ENCODE peak calls at places on chromosomes 5 and 9, in nine cellular contexts. E is CD4-positive, alpha-beta T cell; H is kidney; W is B cell; V is nephron progenitor cell; U is AG04449; B is omental fat pad; A is tibial nerve; I is transverse colon. G is an unnamed sample.
A peak's percentile ranks its signal among the peaks of the same experiment; 100 is the strongest.

GRCh38 chr9:77158772-77159513 is 18.4 kb upstream of the VPS13A start:
- DNase-seq in E (no peak), H (no peak), W (no peak), V (no peak), U (peak; percentile 58), B (no peak), A (no peak), I (no peak), G (no peak)

GRCh38 chr9:131046581-131047202 is 37.7 kb downstream of the LAMC3 start:
- DNase-seq in E (peak; percentile 60), H (peak; percentile 89), W (peak; percentile 67), V (peak; percentile 84), U (no peak), B (peak; percentile 51), A (peak; percentile 57), I (peak; percentile 62), G (peak; percentile 63)

GRCh38 chr5:98108497-98108896 is 665.0 kb upstream of the RGMB start:
- DNase-seq in E (no peak), H (no peak), W (no peak), V (no peak), U (peak; percentile 97), B (no peak), A (no peak), I (no peak), G (no peak)

GRCh38 chr5:55191165-55191564 is 18.2 kb upstream of the CDC20B start:
- DNase-seq in E (no peak), H (no peak), W (no peak), V (no peak), U (no peak), B (no peak), A (no peak), I (no peak), G (no peak)

GRCh38 chr5:82494942-82495341 is 216.8 kb upstream of the RPS23 start:
- DNase-seq in E (no peak), H (no peak), W (no peak), V (no peak), U (no peak), B (no peak), A (no peak), I (no peak), G (no peak)

GRCh38 chr9:136049451-136050265 is 45.4 kb downstream of the NACC2 start:
- DNase-seq in E (no peak), H (no peak), W (no peak), V (no peak), U (no peak), B (no peak), A (no peak), I (no peak), G (no peak)

GRCh38 chr5:149337746-149338145 is 7.6 kb upstream of the GRPEL2 start:
- DNase-seq in E (no peak), H (no peak), W (no peak), V (no peak), U (no peak), B (no peak), A (no peak), I (no peak), G (no peak)

GRCh38 chr9:14687042-14687719 is 6.1 kb downstream of the ZDHHC21 start:
- DNase-seq in E (no peak), H (no peak), W (no peak), V (no peak), U (peak; percentile 29), B (no peak), A (no peak), I (no peak), G (no peak)

GRCh38 chr5:55509768-55510522 is 24.8 kb downstream of the PLPP1 start:
- DNase-seq in E (no peak), H (no peak), W (no peak), V (no peak), U (no peak), B (no peak), A (no peak), I (peak; percentile 42), G (no peak)

GRCh38 chr5:151086905-151087360 is 6.1 kb upstream of the TNIP1 start:
- DNase-seq in E (peak; percentile 40), H (no peak), W (peak; percentile 77), V (no peak), U (no peak), B (no peak), A (no peak), I (peak; percentile 79), G (no peak)

DNA sequence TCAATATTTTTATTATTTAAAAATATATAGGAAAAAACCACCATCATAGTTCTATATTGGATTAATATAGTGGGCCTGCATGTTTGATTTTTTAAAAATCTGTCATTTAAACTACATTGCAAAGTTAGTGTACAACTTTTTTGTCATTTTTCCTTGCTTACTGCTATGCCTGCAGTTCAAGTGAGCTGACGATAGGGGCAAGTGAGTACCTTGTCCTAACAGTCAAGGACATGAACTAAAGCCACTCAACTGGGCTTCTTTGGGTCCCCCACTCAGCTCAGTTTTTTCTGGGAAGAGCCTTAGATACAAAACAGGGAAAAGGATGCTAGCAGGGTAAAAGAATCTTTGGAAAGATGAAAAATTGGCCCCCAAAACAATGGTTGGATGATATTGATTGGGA is 269.9 kb downstream of the MAN2A1 start:
- DNase-seq in E (no peak), H (no peak), W (no peak), V (no peak), U (no peak), B (no peak), A (no peak), I (no peak), G (no peak)
- TF ChIP-seq CTCF in E (no peak), H (no peak), W (no peak), V (peak; percentile 30), U (no peak), B (no peak), A (no peak), I (no peak), G (no peak)

DNA sequence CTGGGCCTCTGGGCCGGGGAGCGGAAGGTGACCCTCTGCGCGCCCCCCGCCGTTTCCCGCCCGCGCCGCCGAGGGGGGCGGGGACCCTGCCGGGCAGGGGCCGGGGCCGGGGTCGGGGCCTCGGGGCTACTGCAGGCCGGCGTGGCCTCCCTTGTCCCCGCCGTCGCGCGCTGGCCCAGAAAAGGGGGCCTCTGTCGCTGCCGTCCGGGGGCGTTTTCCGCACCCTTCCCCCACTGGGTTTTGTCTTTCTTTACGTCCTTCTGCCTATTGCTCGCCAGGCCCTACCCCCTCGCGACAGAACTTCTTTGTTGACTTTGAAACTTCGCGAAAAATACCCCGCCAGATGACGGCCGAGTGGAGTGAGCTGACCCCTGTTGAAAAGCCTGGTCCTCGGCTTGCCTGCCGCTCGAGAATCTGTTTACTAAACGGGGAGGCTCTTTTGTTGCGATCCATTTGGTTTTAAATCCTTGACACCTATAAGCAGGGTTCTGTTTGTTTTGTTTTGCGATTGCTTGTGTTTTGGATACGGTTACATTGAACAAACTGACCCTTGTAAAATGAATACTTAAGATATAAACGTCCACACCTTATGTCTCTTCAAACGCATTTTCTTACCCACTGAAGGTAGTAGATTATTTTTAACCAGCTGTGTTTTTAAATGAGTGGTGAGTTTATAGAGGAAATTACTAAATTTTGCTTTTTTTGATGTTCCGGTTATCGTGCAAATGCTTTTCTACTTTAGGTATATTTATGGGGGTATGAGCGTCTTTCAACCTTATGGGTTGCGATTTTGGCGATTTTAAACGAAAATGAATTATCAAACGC is 765 bp downstream of the MARCHF6 start:
- DNase-seq in E (peak; percentile 22), H (no peak), W (peak; percentile 65), V (no peak), U (no peak), B (no peak), A (peak; percentile 44), I (peak; percentile 55), G (peak; percentile 51)
- TF ChIP-seq CTCF in E (no peak), H (no peak), W (no peak), V (no peak), U (no peak), B (no peak), A (no peak), I (no peak), G (no peak)

GRCh38 chr5:125227333-125228075 is 481.1 kb upstream of the ZNF608 start:
- DNase-seq in E (no peak), H (no peak), W (no peak), V (peak; percentile 16), U (no peak), B (no peak), A (no peak), I (peak; percentile 9), G (no peak)
- TF ChIP-seq CTCF in E (no peak), H (peak; percentile 41), W (no peak), V (peak; percentile 49), U (peak; percentile 43), B (no peak), A (peak; percentile 10), I (peak; percentile 30), G (no peak)

GRCh38 chr9:29290519-29290918 is 1717.2 kb upstream of the C9orf72 start:
- DNase-seq in E (no peak), H (no peak), W (no peak), V (no peak), U (no peak), B (no peak), A (no peak), I (no peak), G (no peak)

GRCh38 chr9:29289365-29289764 is 1716.1 kb upstream of the C9orf72 start:
- DNase-seq in E (no peak), H (no peak), W (no peak), V (no peak), U (no peak), B (no peak), A (no peak), I (no peak), G (no peak)

GRCh38 chr9:29285818-29286217 is 1712.5 kb upstream of the C9orf72 start:
- DNase-seq in E (no peak), H (no peak), W (no peak), V (no peak), U (no peak), B (no peak), A (no peak), I (no peak), G (no peak)
- TF ChIP-seq CTCF in E (no peak), H (no peak), W (no peak), V (no peak), U (no peak), B (no peak), A (no peak), I (no peak), G (no peak)

GRCh38 chr9:121445986-121446385 is 53.7 kb downstream of the GGTA1 start:
- DNase-seq in E (no peak), H (no peak), W (no peak), V (no peak), U (no peak), B (no peak), A (no peak), I (no peak), G (no peak)
- TF ChIP-seq CTCF in E (no peak), H (no peak), W (peak; percentile 36), V (no peak), U (no peak), B (no peak), A (no peak), I (no peak), G (no peak)